ENCODE peak calls at places on chromosome 22, in four cellular contexts. W is hepatocyte, A is A549, Y is epithelial cell of esophagus. B is an unnamed sample.

GRCh38 chr22:22802346-22802970 is 85.2 kb upstream of the IGLL5 start:
- DNase-seq in W (no peak), A (no peak), Y (no peak), B (peak)

GRCh38 chr22:35568751-35569725 is 28.4 kb downstream of the RASD2 start:
- DNase-seq in Y (peak), W (peak), A (no peak), B (no peak)

GRCh38 chr22:26797910-26798309 is 140.5 kb downstream of the MIAT start:
- DNase-seq in Y (no peak), W (no peak), A (peak), B (no peak)

GRCh38 chr22:36701166-36701713 is 2.3 kb downstream of the CACNG2 start:
- DNase-seq in W (no peak), Y (no peak), A (no peak), B (no peak)

GRCh38 chr22:39723899-39724351 is 153.4 kb downstream of the CACNA1I start:
- DNase-seq in W (peak), A (no peak), Y (peak), B (no peak)

GRCh38 chr22:40029189-40029890 is 34.6 kb downstream of the FAM83F start:
- DNase-seq in A (no peak), Y (no peak), W (no peak), B (no peak)

GRCh38 chr22:35887296-35887875 is 141.2 kb downstream of the RBFOX2 start:
- DNase-seq in A (no peak), W (no peak), Y (peak), B (no peak)

GRCh38 chr22:37639070-37639760 is at the start of gene SH3BP1:
- DNase-seq in Y (peak), A (no peak), W (peak), B (peak)

GRCh38 chr22:20244744-20245576 is 23.2 kb downstream of the RTN4R start:
- DNase-seq in Y (no peak), W (no peak), A (no peak), B (peak)

GRCh38 chr22:39519681-39520053 is 695 bp upstream of the ATF4 start:
- DNase-seq in Y (peak), A (peak), W (peak), B (peak)

GRCh38 chr22:39920134-39920743 is 19.4 kb downstream of the GRAP2 start:
- DNase-seq in Y (no peak), A (no peak), W (no peak), B (no peak)

GRCh38 chr22:27973851-27974250 is 54.8 kb upstream of the PITPNB start:
- DNase-seq in W (no peak), Y (no peak), A (no peak), B (no peak)

GRCh38 chr22:25582946-25583345 is 18.5 kb downstream of the GRK3 start:
- DNase-seq in A (no peak), Y (peak), W (no peak), B (no peak)

GRCh38 chr22:30290679-30291333 is 1.5 kb upstream of the CASTOR1 start:
- DNase-seq in W (peak), Y (peak), A (no peak), B (no peak)

GRCh38 chr22:25165785-25166184 is 33.9 kb upstream of the CRYBB3 start:
- DNase-seq in W (no peak), Y (no peak), A (no peak), B (no peak)

GRCh38 chr22:41619979-41620645 is 731 bp downstream of the DESI1 start:
- DNase-seq in Y (peak), A (no peak), W (peak), B (no peak)

GRCh38 chr22:23164091-23164490 is 16.2 kb upstream of the BCR start:
- DNase-seq in A (no peak), W (no peak), Y (no peak), B (no peak)

GRCh38 chr22:17772963-17773605 is 1.2 kb downstream of the BID start:
- DNase-seq in A (no peak), W (peak), Y (peak), B (no peak)

GRCh38 chr22:35746248-35746647 is 28.6 kb downstream of the APOL5 start:
- DNase-seq in A (no peak), Y (no peak), W (no peak), B (no peak)

GRCh38 chr22:20463324-20464095 is 25.9 kb upstream of the SCARF2 start:
- DNase-seq in W (no peak), A (no peak), Y (no peak), B (peak)

GRCh38 chr22:45516923-45517675 is 14.4 kb downstream of the FBLN1 start:
- DNase-seq in W (no peak), A (no peak), Y (peak), B (no peak)
- TF ChIP-seq CTCF in W (no peak), A (no peak), Y (no peak), B (no peak)

DNA sequence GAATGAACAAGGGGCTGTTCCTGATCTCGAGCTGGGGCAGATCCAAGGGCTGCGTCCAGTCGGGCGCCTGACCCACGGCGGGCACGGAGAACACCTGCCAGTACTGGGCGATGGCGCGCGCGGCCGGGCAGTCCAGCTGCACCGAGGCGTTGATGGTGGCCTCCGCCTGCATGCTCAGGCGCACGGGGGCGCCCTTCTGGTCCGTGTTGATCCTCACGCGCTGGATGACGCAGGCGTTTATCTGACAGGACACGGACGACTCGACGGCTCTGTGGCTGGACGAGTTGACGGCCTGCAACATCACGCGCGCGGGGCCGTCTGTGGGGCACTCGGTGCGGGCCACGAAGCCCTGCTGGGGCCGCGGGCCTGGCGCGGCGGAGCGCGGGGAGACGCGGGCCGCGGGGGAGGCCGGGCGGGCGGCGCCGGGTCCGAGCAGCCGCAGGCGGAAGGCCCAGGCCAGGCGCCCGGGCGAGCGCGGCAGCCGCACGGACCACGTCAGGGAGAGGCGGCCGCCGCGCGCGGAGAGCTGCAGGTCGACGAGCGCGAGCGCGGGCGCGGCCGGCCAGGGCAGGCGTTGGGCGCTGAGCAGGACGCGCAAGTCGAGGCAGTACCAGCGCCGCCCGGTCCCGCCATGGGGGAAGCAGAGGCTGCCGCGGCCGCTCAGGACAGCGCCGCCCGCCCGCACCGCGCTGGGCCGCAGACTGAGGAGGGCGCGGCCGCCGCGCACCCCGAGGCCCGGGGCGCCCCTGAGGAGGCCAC is 515 bp downstream of the PKDREJ start:
- DNase-seq in Y (peak), A (no peak), W (peak), B (peak)
- TF ChIP-seq CTCF in Y (no peak), A (no peak), W (peak), B (peak)

GRCh38 chr22:31620756-31621480 is 41.1 kb downstream of the PISD start:
- DNase-seq in W (no peak), A (no peak), Y (no peak), B (no peak)

GRCh38 chr22:31616315-31616980 is 45.6 kb downstream of the PISD start:
- DNase-seq in Y (no peak), A (no peak), W (peak), B (peak)

GRCh38 chr22:31618057-31618456 is 44.0 kb downstream of the PISD start:
- DNase-seq in A (no peak), Y (no peak), W (no peak), B (no peak)

GRCh38 chr22:31619611-31620300 is 42.3 kb downstream of the PISD start:
- DNase-seq in Y (no peak), A (no peak), W (no peak), B (no peak)

DNA sequence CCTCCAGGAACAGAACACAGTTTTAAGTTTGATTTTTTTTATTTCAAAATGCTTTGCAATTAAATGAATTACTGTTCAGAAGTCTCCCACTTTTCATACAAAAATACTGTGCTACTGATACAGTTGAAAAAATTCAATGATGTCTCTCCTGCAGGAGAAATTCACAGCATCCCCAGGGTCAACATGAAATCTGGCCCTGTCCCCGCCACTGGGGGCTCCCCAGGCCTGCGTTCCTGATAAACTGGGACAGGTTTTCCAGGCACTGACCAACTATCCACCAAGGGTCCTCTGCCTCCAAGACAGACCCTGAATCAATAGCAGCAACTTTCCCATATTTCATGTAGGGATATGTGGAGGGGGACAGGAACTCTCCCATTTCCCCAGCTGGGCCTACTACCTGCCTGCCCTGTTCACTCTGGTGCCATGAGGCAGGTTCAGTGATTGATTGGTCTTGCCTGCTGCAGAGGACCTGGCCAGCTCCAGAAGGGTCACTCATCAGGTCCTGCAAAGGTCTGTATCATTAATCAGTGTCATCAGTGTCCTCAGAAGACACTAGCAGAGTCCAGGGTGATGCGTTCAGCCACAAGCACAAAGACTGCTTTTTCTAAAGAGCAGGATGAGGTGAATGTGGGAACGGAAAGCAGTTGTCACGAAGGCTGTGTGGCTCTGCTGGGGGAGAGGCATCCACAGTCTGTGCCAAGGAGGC is 43.4 kb downstream of the PISD start:
- DNase-seq in A (no peak), W (no peak), Y (no peak), B (no peak)
- TF ChIP-seq CTCF in A (no peak), W (no peak), Y (no peak), B (no peak)

GRCh38 chr22:44472583-44472982 is 25.4 kb downstream of the RTL6 start:
- DNase-seq in A (no peak), Y (no peak), W (no peak), B (no peak)
- TF ChIP-seq CTCF in A (no peak), Y (no peak), W (no peak), B (no peak)

DNA sequence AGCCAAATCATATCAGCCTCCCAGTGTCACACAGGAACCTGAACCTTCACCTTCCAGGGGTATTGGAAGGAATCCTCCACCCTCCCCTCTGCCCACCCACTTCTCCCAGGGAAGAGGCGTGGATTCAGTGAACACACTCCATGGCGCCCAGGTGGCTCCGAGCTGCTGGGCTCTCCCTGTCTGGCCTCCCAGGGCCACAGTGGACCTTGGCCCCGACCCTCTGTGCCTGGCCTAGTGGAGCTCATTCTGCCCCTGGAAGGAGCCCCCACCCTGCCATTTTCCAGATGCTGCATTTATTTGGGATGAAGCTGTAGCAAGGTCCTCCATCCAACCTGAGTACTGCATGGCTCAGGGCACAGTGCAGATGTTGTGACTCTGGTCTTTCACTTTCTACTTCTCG is 1340.1 kb downstream of the TBC1D22A start:
- DNase-seq in W (no peak), Y (no peak), A (no peak), B (no peak)
- TF ChIP-seq CTCF in W (no peak), Y (no peak), A (no peak), B (no peak)